ENCODE peak calls at places on chromosomes 12 and 14, in seven cellular contexts. M is heart left ventricle, A is Peyer's patch, H is GM12878, D is breast epithelium, Q is stomach, K is HCT116. O is an unnamed sample. For H3K4me1, the result is how much of the 10 kb centered on the place peaks cover.

GRCh38 chr12:52873832-52874572 is 25.2 kb upstream of the KRT78 start:
- DNase-seq in D (peak), Q (peak), H (no peak), K (peak), M (peak), A (peak), O (peak)

GRCh38 chr14:85247071-85247470 is 282.9 kb upstream of the FLRT2 start:
- DNase-seq in H (no peak), M (no peak), Q (no peak), A (no peak), D (no peak), K (no peak), O (no peak)

GRCh38 chr12:131024721-131025120 is 71.0 kb downstream of the ADGRD1 start:
- DNase-seq in K (no peak), Q (no peak), A (no peak), H (no peak), D (no peak), M (no peak), O (no peak)

GRCh38 chr12:13161172-13161571 is 35.4 kb upstream of the EMP1 start:
- DNase-seq in Q (no peak), A (no peak), D (no peak), K (no peak), M (no peak), H (no peak), O (no peak)

GRCh38 chr14:89417111-89417468 is at the start of gene FOXN3:
- DNase-seq in A (peak), H (no peak), D (peak), K (peak), M (peak), Q (peak), O (peak)

GRCh38 chr12:38886931-38887330 is 18.5 kb downstream of the CPNE8 start:
- DNase-seq in Q (no peak), K (no peak), M (no peak), D (no peak), A (no peak), H (no peak), O (no peak)

GRCh38 chr12:109385339-109386078 is 37.8 kb downstream of the MYO1H start:
- DNase-seq in K (peak), A (no peak), D (no peak), Q (no peak), H (no peak), M (no peak), O (peak)

GRCh38 chr12:10612954-10613333 is 465 bp downstream of the MAGOHB start:
- DNase-seq in M (no peak), A (no peak), K (no peak), D (no peak), H (no peak), Q (no peak), O (no peak)

GRCh38 chr12:129873458-129873857 is 30.4 kb downstream of the TMEM132D start:
- DNase-seq in A (no peak), Q (no peak), K (no peak), D (no peak), H (no peak), M (no peak), O (no peak)

GRCh38 chr12:88418856-88419497 is 161.3 kb downstream of the KITLG start:
- DNase-seq in D (no peak), Q (no peak), A (no peak), M (no peak), K (no peak), H (no peak), O (no peak)

GRCh38 chr14:100076630-100077029 is 11.4 kb downstream of the EVL start:
- DNase-seq in K (no peak), M (no peak), H (no peak), D (no peak), Q (no peak), A (no peak), O (peak)

GRCh38 chr12:44052554-44052953 is 216.7 kb downstream of the TMEM117 start:
- DNase-seq in D (no peak), H (no peak), Q (no peak), M (no peak), K (no peak), A (no peak), O (no peak)

GRCh38 chr12:56898938-56899337 is 35.3 kb downstream of the SDR9C7 start:
- DNase-seq in D (no peak), M (no peak), Q (no peak), H (no peak), A (no peak), K (no peak), O (no peak)

GRCh38 chr14:76373456-76373855 is 2.5 kb upstream of the ESRRB start:
- DNase-seq in A (no peak), H (no peak), D (no peak), M (no peak), K (no peak), Q (no peak), O (no peak)

GRCh38 chr14:101918125-101918989 is 46.0 kb upstream of the DYNC1H1 start:
- DNase-seq in D (no peak), Q (no peak), M (no peak), A (no peak), K (no peak), H (peak), O (no peak)

GRCh38 chr14:28765169-28765906 is 1.2 kb upstream of the FOXG1 start:
- DNase-seq in D (no peak), H (no peak), M (no peak), A (no peak), K (no peak), Q (no peak), O (no peak)

GRCh38 chr12:27975222-27976136 is 2.9 kb upstream of the PTHLH start:
- DNase-seq in M (no peak), K (no peak), A (no peak), Q (no peak), D (no peak), H (no peak), O (peak)

GRCh38 chr14:95445676-95446075 is 70.8 kb downstream of the SYNE3 start:
- DNase-seq in D (no peak), H (no peak), K (no peak), M (no peak), Q (no peak), A (no peak), O (no peak)

GRCh38 chr14:95200404-95200803 is 43.1 kb upstream of the DICER1 start:
- DNase-seq in Q (no peak), A (no peak), H (no peak), K (no peak), D (no peak), M (no peak), O (no peak)

GRCh38 chr12:124752437-124753229 is 111.0 kb downstream of the SCARB1 start:
- DNase-seq in M (no peak), Q (no peak), K (no peak), H (no peak), A (no peak), D (no peak), O (no peak)

GRCh38 chr14:105091335-105092123 is 26.3 kb upstream of the GPR132 start:
- DNase-seq in D (peak), K (peak), A (peak), H (no peak), M (peak), Q (peak), O (peak)

DNA sequence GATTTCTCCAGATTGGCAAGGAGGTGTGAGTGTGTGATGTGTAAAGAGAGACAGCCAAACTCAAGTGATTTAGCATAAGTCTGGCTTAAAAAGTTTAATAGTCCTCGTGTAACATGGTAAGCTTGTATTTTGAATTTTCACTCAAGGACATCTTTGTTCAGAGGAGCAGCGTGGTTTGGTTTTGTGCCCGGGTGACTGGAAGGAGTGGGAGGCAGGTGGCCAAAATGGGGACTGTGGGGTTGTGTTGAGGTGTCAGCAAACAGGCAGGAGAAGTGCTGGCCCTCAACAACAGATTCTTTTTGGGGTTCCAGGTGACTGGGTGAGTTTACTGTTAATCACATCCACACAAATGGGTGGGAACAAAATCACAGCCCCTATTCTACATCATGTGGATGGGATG is 102.8 kb downstream of the DACT1 start:
- DNase-seq in M (no peak), H (no peak), A (no peak), D (no peak), K (no peak), Q (no peak), O (peak)
- H3K4me1 ChIP-seq in M (under half), H (under half), A (under half), D (under half), K (under half), Q (under half), O (under half)

GRCh38 chr12:62512901-62513300 is 46.3 kb downstream of the MON2 start:
- DNase-seq in H (no peak), A (no peak), M (no peak), D (no peak), K (no peak), Q (no peak), O (no peak)
- TF ChIP-seq CTCF in H (no peak), A (no peak), M (no peak), D (no peak), K (no peak), Q (no peak), O (no peak)

GRCh38 chr12:11893998-11894397 is 176.7 kb upstream of the BCL2L14 start:
- DNase-seq in H (no peak), A (no peak), K (no peak), D (no peak), M (no peak), Q (no peak), O (no peak)

GRCh38 chr12:11894890-11895289 is 175.8 kb upstream of the BCL2L14 start:
- DNase-seq in D (no peak), Q (no peak), M (no peak), A (no peak), H (peak), K (no peak), O (no peak)

GRCh38 chr12:11897923-11898322 is 172.8 kb upstream of the BCL2L14 start:
- DNase-seq in A (no peak), M (no peak), H (no peak), D (no peak), Q (no peak), K (no peak), O (no peak)

GRCh38 chr12:11896530-11896929 is 174.2 kb upstream of the BCL2L14 start:
- DNase-seq in A (no peak), K (no peak), M (no peak), D (no peak), H (no peak), Q (no peak), O (no peak)

DNA sequence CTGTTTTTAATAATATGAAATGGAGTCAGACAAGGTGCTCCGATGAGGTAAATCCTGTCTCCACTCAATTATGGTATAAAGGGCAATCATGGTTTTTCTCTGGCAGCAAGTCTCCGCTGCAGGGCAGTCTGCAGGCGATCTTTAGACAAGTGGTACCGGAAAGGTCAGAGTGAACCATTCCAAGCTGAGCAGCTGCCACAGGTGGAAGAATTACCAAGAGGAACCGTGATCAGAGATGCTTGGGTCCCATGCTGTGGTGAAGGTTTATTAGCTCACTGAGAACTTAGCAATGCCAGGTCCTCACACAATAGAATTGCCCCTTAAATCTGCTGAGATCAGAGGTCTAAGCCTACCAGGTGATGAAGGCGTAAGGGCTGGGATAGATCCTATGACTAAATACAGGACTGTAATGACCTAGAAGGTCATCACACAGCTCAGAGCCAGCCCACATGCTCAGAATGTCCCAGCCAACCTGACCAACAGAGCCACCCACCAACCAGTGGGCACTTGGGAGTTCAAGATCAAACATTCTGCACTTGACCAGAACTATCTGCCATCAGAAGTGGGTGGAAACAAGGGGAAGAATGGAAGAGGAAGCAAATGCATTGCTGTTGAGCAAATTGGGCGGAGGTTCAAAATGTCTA is 175.2 kb upstream of the BCL2L14 start:
- DNase-seq in D (no peak), K (no peak), M (no peak), A (no peak), Q (no peak), H (no peak), O (no peak)
- TF ChIP-seq POLR2A in D (no peak), K (no peak), M (no peak), A (no peak), Q (no peak), H (peak), O (no peak)

GRCh38 chr14:68820999-68821683 is 28.3 kb upstream of the ZFP36L1 start:
- DNase-seq in Q (no peak), H (peak), D (no peak), K (no peak), M (no peak), A (peak), O (no peak)
- H3K4me1 ChIP-seq in Q (half or more), H (half or more), D (under half), K (half or more), M (under half), A (under half), O (under half)

GRCh38 chr12:11746940-11747716 is 97.7 kb downstream of the ETV6 start:
- DNase-seq in D (no peak), K (no peak), H (no peak), Q (no peak), A (no peak), M (no peak), O (no peak)
- TF ChIP-seq CTCF in D (no peak), K (no peak), H (no peak), Q (no peak), A (no peak), M (no peak), O (no peak)

DNA sequence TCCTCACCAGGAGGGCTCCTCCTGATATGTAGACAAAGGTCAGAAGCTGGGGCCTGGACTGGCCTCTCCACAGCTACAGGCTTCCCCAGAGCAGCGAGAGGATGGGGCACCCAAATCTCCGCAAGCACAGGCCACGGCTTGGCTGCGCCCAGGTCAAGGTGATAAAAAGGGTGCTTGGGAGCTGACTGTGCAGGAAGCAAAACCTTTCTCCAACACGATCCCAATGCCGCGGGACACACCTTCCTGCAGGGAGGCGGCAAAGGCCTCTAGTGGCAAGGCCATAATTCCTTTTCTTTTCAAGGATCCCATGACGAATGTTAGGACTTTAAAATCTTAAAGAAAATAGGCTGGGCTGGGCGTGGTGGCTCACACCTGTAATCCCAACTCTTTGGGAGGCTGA is 13.6 kb downstream of the ITPK1 start:
- DNase-seq in D (no peak), A (no peak), M (no peak), Q (no peak), K (no peak), H (no peak), O (no peak)
- TF ChIP-seq POLR2A in D (no peak), A (no peak), M (no peak), Q (no peak), K (no peak), H (no peak), O (no peak)

GRCh38 chr12:103965590-103966407 is at the start of gene TDG:
- DNase-seq in D (peak), M (peak), K (peak), Q (peak), H (peak), A (peak), O (peak)
- H3K4me1 ChIP-seq in D (under half), M (under half), K (under half), Q (half or more), H (under half), A (under half), O (under half)

GRCh38 chr12:128853321-128854197 is at the start of gene GLT1D1:
- DNase-seq in Q (no peak), H (no peak), M (no peak), D (no peak), K (no peak), A (peak), O (no peak)

GRCh38 chr12:128857173-128857770 is 4.0 kb downstream of the GLT1D1 start:
- DNase-seq in H (peak), K (no peak), Q (no peak), A (peak), M (no peak), D (no peak), O (no peak)

GRCh38 chr12:128859311-128859710 is 6.0 kb downstream of the GLT1D1 start:
- DNase-seq in D (no peak), K (no peak), A (peak), H (no peak), Q (no peak), M (no peak), O (no peak)

GRCh38 chr12:128856791-128857078 is 3.5 kb downstream of the GLT1D1 start:
- DNase-seq in D (no peak), H (no peak), Q (no peak), A (peak), K (no peak), M (no peak), O (no peak)

DNA sequence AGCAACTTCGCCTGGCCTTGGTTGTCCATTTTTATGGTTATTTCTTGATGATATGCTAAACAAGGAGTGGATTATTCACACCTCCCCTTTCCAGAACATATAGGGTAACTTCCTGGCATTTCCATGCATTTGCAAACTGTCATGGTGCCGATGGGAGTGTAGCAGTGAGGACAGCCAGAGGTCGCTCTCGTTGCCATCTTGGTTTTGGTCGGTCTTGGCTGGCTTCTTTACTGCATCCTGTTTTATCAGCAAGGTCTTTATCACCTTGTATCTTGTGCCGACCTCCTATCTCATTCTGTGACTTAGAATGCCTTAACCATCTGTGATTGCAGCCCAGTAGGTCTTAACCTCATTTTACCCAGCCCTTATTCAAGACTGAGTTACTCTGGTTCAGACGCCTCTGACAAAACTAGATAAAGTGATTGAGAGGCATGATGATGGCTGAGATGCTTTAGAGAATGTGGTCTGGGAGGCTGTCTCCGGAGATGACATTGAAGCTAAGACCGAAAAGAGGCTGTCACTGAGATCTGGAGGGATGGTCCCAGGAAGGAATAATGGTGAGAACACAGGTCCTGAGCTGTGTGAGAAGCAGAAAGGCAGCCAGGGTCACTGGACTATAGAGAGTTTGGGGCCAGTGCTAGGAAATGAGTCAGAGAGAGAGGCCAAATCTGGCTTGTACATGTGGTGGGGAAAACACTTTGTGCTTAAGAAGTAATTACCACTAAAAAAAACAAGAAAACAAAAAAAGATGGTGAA is 2.9 kb downstream of the GLT1D1 start:
- DNase-seq in A (peak), Q (no peak), D (no peak), K (no peak), H (peak), M (no peak), O (no peak)
- TF ChIP-seq CTCF in A (no peak), Q (no peak), D (no peak), K (no peak), H (no peak), M (no peak), O (no peak)

DNA sequence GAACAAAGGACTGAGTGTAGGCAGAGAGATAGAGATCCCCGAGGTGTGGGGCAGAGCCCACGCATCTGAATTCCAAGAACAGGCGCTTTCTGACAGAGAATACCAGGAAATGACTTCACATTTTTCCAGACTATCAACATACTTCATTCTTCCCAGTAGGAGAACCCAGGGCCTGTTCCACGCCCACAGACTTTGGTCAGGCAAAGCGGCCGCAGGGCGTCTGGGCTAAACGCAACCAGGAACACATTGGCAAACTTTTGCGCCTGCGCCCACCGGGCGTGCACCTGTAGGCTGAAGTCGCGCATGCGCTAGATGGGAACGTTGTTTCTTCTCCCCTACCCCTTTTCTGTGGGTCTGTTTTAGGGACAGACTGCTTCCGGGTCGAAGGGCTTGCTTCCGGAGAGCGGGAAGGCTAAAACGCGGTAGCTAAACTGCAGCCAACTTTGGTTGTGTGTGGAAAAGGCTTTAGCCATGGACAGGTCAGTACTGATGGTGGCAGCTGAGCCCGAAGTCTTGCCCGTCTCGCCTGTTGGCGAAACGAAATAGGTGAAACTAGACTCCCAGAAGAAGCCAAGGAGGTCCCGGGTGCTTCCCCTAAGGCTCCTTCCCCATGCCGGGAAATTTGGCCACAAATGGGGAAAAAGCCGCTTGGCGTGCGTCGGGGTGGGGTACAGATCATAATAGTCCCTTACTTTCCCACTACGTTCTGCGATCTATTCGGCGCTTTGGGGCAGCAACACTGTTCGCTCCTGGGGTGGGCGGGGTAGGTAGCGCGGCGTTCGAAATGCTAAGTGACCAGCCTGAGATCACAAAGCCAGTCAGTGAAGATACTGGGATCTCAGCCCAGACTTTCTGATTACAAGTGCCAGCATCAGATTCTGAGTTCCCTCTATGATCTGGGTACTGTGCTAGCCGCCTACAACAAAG is at the start of gene NUP107:
- DNase-seq in D (peak), K (peak), Q (peak), A (peak), H (peak), M (peak), O (peak)
- TF ChIP-seq POLR2A in D (peak), K (peak), Q (no peak), A (peak), H (peak), M (peak), O (no peak)

GRCh38 chr12:40769846-40770245 is 77.6 kb downstream of the CNTN1 start:
- DNase-seq in M (no peak), A (no peak), K (no peak), H (no peak), D (no peak), Q (no peak), O (no peak)

GRCh38 chr12:40770781-40771180 is 78.5 kb downstream of the CNTN1 start:
- DNase-seq in Q (no peak), H (no peak), K (no peak), A (no peak), D (no peak), M (no peak), O (no peak)

GRCh38 chr12:40775681-40776080 is 83.4 kb downstream of the CNTN1 start:
- DNase-seq in Q (no peak), H (no peak), D (no peak), A (no peak), K (no peak), M (no peak), O (no peak)
- H3K4me1 ChIP-seq in Q (under half), H (under half), D (under half), A (under half), K (under half), M (under half), O (under half)